ENCODE peak calls at places on chromosome 20, in four cellular contexts. U is H1, X is transverse colon, L is testis. W is an unnamed sample. For H3K4me1, the result is how much of the 10 kb centered on the place peaks cover.

GRCh38 chr20:33130553-33130952 is 37.4 kb upstream of the BPIFA2 start:
- DNase-seq in U (no peak), X (no peak), L (no peak), W (no peak)

GRCh38 chr20:10863337-10864060 is 189.7 kb upstream of the JAG1 start:
- DNase-seq in U (no peak), X (no peak), L (no peak), W (no peak)

GRCh38 chr20:32201296-32201976 is 6.1 kb downstream of the PLAGL2 start:
- DNase-seq in U (no peak), X (no peak), L (no peak), W (no peak)

GRCh38 chr20:17538517-17539170 is 7.5 kb upstream of the BFSP1 start:
- DNase-seq in U (no peak), X (no peak), L (no peak), W (no peak)

GRCh38 chr20:29873946-29874345 is 1383.5 kb upstream of the DEFB115 start:
- DNase-seq in U (peak), X (peak), L (peak), W (peak)

GRCh38 chr20:642398-643174 is 10.4 kb downstream of the SRXN1 start:
- DNase-seq in U (no peak), X (no peak), L (peak), W (no peak)

GRCh38 chr20:384723-385122 is 4.2 kb downstream of the TRIB3 start:
- DNase-seq in U (no peak), X (no peak), L (no peak), W (no peak)

GRCh38 chr20:35307666-35308653 is 15.7 kb upstream of the FAM83C start:
- DNase-seq in U (no peak), X (no peak), L (peak), W (peak)

GRCh38 chr20:35992713-35993335 is 24.4 kb downstream of the CNBD2 start:
- DNase-seq in U (no peak), X (peak), L (peak), W (no peak)

GRCh38 chr20:44738779-44739477 is 6.7 kb upstream of the KCNK15 start:
- DNase-seq in U (peak), X (peak), L (peak), W (peak)

GRCh38 chr20:62051166-62051900 is 14.3 kb downstream of the TAF4 start:
- DNase-seq in U (no peak), X (no peak), L (peak), W (no peak)

GRCh38 chr20:3420211-3420707 is 12.8 kb upstream of the DNAAF9 start:
- DNase-seq in U (no peak), X (peak), L (peak), W (no peak)

GRCh38 chr20:58613061-58613854 is 37.8 kb upstream of the STX16 start:
- DNase-seq in U (no peak), X (no peak), L (no peak), W (no peak)

GRCh38 chr20:25116746-25117457 is 35.0 kb upstream of the VSX1 start:
- DNase-seq in U (peak), X (no peak), L (no peak), W (no peak)

GRCh38 chr20:36642136-36642535 is 3.9 kb downstream of the SLA2 start:
- DNase-seq in U (no peak), X (no peak), L (no peak), W (no peak)

GRCh38 chr20:35665949-35666288 is 1.2 kb upstream of the CPNE1 start:
- DNase-seq in U (peak), X (no peak), L (no peak), W (no peak)

GRCh38 chr20:35618372-35619131 is 2.9 kb downstream of the SPAG4 start:
- DNase-seq in U (peak), X (no peak), L (no peak), W (peak)

GRCh38 chr20:36149012-36149411 is 5.5 kb upstream of the EPB41L1 start:
- DNase-seq in U (no peak), X (no peak), L (no peak), W (no peak)

GRCh38 chr20:62624325-62624690 is 18.0 kb upstream of the SLCO4A1 start:
- DNase-seq in U (no peak), X (peak), L (no peak), W (peak)

GRCh38 chr20:57474816-57475215 is 50.1 kb downstream of the CTCFL start:
- DNase-seq in U (no peak), X (no peak), L (no peak), W (peak)

GRCh38 chr20:56630506-56631317 is 1.6 kb downstream of the TFAP2C start:
- DNase-seq in U (peak), X (no peak), L (peak), W (no peak)

GRCh38 chr20:16719421-16719820 is 10.4 kb upstream of the SNRPB2 start:
- DNase-seq in U (no peak), X (no peak), L (no peak), W (no peak)

GRCh38 chr20:59958626-59959025 is 403 bp downstream of the CDH26 start:
- DNase-seq in U (no peak), X (no peak), L (no peak), W (no peak)

DNA sequence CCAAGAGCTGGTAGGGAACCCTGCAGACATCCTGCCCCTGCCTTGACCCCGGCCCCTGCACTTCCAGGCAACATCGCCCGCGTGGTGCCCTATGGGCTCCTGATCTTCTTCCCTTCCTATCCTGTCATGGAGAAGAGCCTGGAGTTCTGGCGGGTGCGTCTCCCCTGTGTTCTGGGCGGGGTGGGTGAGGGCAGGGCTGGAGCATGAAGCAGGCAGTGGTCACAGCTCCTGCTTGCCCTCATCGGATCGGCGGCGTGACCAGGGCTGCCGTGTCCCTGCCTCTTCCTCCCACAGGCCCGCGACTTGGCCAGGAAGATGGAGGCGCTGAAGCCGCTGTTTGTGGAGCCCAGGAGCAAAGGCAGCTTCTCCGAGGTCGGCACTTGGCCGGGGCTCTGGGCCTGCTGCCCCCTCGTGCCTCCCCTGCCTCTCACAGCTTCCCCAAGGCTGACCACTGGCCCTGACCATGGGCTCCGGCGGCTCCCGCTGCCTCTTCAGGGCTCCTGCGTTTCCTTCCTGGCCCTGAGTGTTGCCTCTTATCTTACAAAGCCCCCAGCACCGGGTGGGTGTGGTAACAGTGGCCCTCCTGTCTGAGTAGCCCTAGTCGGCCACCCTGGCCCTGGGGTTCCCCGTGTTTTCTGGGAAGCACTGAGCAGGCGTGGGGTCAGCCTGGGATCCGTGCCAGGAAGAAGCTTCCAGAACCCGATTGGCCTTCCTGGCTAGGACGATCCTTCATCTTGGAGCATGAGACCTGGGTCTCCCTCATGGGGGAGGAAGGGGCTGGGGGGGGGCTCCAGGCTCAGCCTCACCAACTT is 8.0 kb upstream of the TNFRSF6B start:
- DNase-seq in U (no peak), X (no peak), L (no peak), W (no peak)
- H3K27ac ChIP-seq in U (no peak), X (no peak), L (peak), W (peak)

GRCh38 chr20:23629542-23630391 is 8.0 kb downstream of the CST3 start:
- DNase-seq in U (no peak), X (no peak), L (no peak), W (no peak)

GRCh38 chr20:23631226-23631822 is 6.4 kb downstream of the CST3 start:
- DNase-seq in U (no peak), X (no peak), L (no peak), W (no peak)

GRCh38 chr20:23631981-23632710 is 5.6 kb downstream of the CST3 start:
- DNase-seq in U (no peak), X (no peak), L (no peak), W (no peak)

GRCh38 chr20:23629017-23629541 is 8.7 kb downstream of the CST3 start:
- DNase-seq in U (no peak), X (peak), L (no peak), W (no peak)

DNA sequence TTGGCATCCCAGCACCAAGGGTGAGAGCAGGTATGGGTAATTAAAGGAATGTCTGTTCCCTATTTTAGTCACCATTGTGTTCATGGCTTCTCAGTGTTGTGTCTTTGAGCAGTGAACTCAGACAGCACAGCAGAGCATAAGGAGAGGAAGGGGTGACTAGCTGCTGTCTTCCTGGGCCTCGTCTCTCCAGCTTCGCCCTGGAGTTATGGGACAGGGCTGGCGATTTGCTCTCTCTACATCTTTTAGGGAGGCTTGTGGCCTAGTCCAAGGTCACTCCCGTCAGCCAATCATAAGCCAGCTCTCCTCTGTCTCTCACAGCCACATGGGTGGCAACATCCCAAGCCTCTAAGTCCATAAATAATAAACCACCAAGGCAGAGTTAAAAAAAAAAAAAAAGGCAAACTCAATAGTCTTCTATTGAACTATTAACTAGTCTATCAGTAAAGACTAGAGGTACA is 7.3 kb downstream of the CST3 start:
- DNase-seq in U (no peak), X (no peak), L (no peak), W (no peak)
- TF ChIP-seq POLR2A in U (no peak), X (no peak), L (no peak), W (no peak)

GRCh38 chr20:47224857-47225256 is 131.6 kb downstream of the ZMYND8 start:
- DNase-seq in U (no peak), X (no peak), L (no peak), W (no peak)

GRCh38 chr20:47225458-47225857 is 131.0 kb downstream of the ZMYND8 start:
- DNase-seq in U (no peak), X (no peak), L (no peak), W (no peak)

GRCh38 chr20:47228654-47229053 is 127.8 kb downstream of the ZMYND8 start:
- DNase-seq in U (no peak), X (no peak), L (no peak), W (no peak)

GRCh38 chr20:47227576-47227975 is 128.9 kb downstream of the ZMYND8 start:
- DNase-seq in U (no peak), X (no peak), L (no peak), W (no peak)

DNA sequence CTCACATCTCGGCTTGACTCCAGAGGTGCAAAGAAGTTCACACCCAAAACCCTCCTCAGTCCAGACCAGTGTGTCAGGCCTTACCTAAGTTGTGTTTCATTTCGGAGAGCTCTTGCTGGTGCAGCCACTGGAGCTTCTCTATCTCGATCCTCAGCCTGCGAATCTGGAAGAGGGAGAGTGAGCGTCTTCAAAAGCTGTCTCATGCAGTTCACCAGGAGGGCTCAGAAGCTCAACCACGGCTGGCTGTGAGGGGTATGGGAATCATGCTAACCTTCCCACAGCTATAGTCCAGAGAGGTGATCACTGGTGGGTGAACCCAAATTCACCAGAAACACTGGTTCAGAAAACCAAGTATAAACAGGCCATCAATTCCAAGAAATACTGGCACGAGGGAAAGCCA is 129.4 kb downstream of the ZMYND8 start:
- DNase-seq in U (no peak), X (no peak), L (no peak), W (no peak)
- H3K4me1 ChIP-seq in U (under half), X (under half), L (under half), W (under half)

DNA sequence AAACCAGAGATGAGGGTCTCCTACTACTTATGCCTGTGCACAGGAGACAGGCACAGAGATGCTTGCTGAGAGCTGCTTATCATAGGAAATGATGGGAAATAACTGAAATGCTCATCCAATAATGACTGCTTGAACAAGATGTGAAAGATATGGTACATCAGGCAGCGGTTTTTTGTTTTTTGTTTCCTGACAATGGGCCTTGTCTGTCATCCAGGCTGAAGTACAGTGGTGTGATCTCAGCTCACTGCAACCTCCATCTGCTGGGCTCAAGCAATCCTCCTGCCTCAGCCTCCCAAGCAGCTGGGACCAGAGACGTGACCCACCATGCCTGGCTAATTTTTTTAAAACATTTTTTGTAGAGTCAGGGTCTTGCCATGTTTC is 1.2 kb upstream of the RIPOR3 start:
- DNase-seq in U (no peak), X (no peak), L (no peak), W (no peak)
- H3K27ac ChIP-seq in U (no peak), X (no peak), L (peak), W (peak)